ENCODE peak calls at places on chromosomes 16 and 17, in five cellular contexts. One of them, this sample, is unnamed.

GRCh38 chr17:30344283-30345088 is 10.6 kb upstream of the TMIGD1 start:
- DNase-seq in GM12892: no peak
- DNase-seq in prostate gland: peak
- DNase-seq in stomach: peak
- DNase-seq in HCT116: no peak
- DNase-seq in this sample: no peak

GRCh38 chr17:41683441-41684007 is 5.2 kb upstream of the EIF1 start:
- DNase-seq in prostate gland: no peak
- DNase-seq in stomach: no peak
- DNase-seq in HCT116: no peak
- DNase-seq in GM12892: no peak
- DNase-seq in this sample: no peak

GRCh38 chr17:13002761-13003453 is 14.9 kb downstream of the ELAC2 start:
- DNase-seq in GM12892: no peak
- DNase-seq in stomach: peak
- DNase-seq in prostate gland: peak
- DNase-seq in HCT116: peak
- DNase-seq in this sample: peak

GRCh38 chr17:48555183-48555615 is 10.3 kb upstream of the HOXB2 start:
- DNase-seq in GM12892: no peak
- DNase-seq in stomach: no peak
- DNase-seq in prostate gland: peak
- DNase-seq in HCT116: no peak
- DNase-seq in this sample: no peak

GRCh38 chr16:74568961-74569631 is 37.8 kb downstream of the GLG1 start:
- DNase-seq in stomach: no peak
- DNase-seq in GM12892: no peak
- DNase-seq in prostate gland: no peak
- DNase-seq in HCT116: no peak
- DNase-seq in this sample: no peak

GRCh38 chr17:72927146-72927545 is 165.3 kb downstream of the SLC39A11 start:
- DNase-seq in GM12892: no peak
- DNase-seq in prostate gland: no peak
- DNase-seq in HCT116: no peak
- DNase-seq in stomach: no peak
- DNase-seq in this sample: no peak

GRCh38 chr16:55018881-55019280 is 88.2 kb downstream of the IRX5 start:
- DNase-seq in HCT116: no peak
- DNase-seq in GM12892: no peak
- DNase-seq in prostate gland: no peak
- DNase-seq in stomach: no peak
- DNase-seq in this sample: no peak

GRCh38 chr17:45895304-45895968 is 1.1 kb downstream of the MAPT start:
- DNase-seq in prostate gland: no peak
- DNase-seq in HCT116: no peak
- DNase-seq in stomach: no peak
- DNase-seq in GM12892: no peak
- DNase-seq in this sample: no peak

GRCh38 chr17:8862213-8863056 is 5.0 kb downstream of the PIK3R6 start:
- DNase-seq in stomach: no peak
- DNase-seq in HCT116: no peak
- DNase-seq in GM12892: no peak
- DNase-seq in prostate gland: no peak
- DNase-seq in this sample: peak

GRCh38 chr16:67865318-67865717 is 7.5 kb upstream of the EDC4 start:
- DNase-seq in stomach: peak
- DNase-seq in GM12892: no peak
- DNase-seq in HCT116: no peak
- DNase-seq in prostate gland: no peak
- DNase-seq in this sample: no peak

GRCh38 chr16:12415072-12415471 is 388.6 kb downstream of the CPPED1 start:
- DNase-seq in GM12892: no peak
- DNase-seq in HCT116: no peak
- DNase-seq in stomach: no peak
- DNase-seq in prostate gland: no peak
- DNase-seq in this sample: no peak

DNA sequence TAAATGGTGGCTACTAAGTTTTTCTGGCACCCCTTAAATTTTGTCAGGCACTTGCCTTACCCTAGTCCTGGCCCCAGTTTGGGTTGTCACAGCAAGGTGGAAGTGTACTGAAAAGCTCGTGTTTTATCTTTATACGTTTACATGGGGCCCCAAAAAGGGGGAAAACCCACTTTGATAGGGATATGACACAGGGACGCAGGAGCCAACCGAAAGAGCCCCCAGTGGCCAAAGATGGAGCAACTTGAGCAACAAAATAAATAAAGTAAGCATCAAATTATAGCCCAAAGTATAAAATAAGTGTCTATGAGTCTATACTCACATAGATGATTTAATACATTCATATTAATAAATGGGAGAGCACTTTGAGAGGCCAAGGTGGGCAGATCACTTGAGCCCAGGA is 5.0 kb upstream of the CETP start:
- DNase-seq in stomach: no peak
- DNase-seq in prostate gland: no peak
- DNase-seq in GM12892: no peak
- DNase-seq in HCT116: no peak
- DNase-seq in this sample: no peak
- TF ChIP-seq POLR2AphosphoS5 in stomach: no peak
- TF ChIP-seq POLR2AphosphoS5 in prostate gland: no peak
- TF ChIP-seq POLR2AphosphoS5 in GM12892: no peak
- TF ChIP-seq POLR2AphosphoS5 in HCT116: no peak
- TF ChIP-seq POLR2AphosphoS5 in this sample: no peak

GRCh38 chr17:76371656-76372628 is 12.5 kb upstream of the SPHK1 start:
- DNase-seq in GM12892: no peak
- DNase-seq in stomach: no peak
- DNase-seq in prostate gland: no peak
- DNase-seq in HCT116: no peak
- DNase-seq in this sample: no peak

GRCh38 chr17:76367647-76368046 is 13.9 kb upstream of the PRPSAP1 start:
- DNase-seq in stomach: no peak
- DNase-seq in GM12892: no peak
- DNase-seq in HCT116: no peak
- DNase-seq in prostate gland: no peak
- DNase-seq in this sample: no peak

GRCh38 chr17:76369804-76370203 is 14.6 kb upstream of the SPHK1 start:
- DNase-seq in stomach: no peak
- DNase-seq in prostate gland: no peak
- DNase-seq in HCT116: no peak
- DNase-seq in GM12892: no peak
- DNase-seq in this sample: no peak

GRCh38 chr17:76368545-76368944 is 14.8 kb upstream of the PRPSAP1 start:
- DNase-seq in GM12892: no peak
- DNase-seq in prostate gland: no peak
- DNase-seq in stomach: no peak
- DNase-seq in HCT116: no peak
- DNase-seq in this sample: no peak

DNA sequence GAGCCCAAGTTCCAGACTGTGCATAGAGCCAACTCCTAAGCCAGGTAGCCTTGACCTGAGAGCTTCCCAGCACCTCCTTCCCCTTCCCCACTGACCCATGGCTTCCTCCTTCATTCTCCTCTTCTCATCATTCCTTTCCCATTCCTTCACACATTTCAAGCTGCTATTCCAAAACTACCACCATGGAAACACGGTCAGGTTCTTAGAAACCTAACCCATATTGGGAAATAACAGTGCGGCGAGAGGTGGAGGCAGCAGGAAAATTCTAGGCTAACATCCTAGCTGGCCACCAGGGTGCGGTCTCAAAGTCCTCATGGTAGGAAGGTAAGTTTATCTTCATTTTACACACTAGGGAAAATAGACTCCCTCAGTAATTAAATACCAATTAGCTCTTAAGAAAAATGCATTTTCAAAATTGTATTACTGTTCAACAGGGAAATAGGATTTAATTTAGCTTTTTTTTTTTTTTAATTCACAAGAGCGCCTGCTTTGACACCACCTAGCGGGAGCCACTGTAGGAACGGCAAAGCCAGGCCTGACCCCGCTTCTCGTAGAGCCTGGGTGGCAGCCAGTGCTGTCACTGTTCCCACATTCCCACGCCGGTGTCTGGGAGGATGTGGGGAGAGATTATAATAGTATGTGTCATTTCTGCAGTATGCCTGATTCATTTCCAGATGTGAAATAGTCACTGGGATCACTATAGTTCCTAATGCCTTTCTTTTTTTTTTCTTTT is 14.0 kb upstream of the SPHK1 start:
- DNase-seq in GM12892: no peak
- DNase-seq in stomach: peak
- DNase-seq in HCT116: no peak
- DNase-seq in prostate gland: peak
- DNase-seq in this sample: no peak
- TF ChIP-seq POLR2AphosphoS5 in GM12892: no peak
- TF ChIP-seq POLR2AphosphoS5 in stomach: no peak
- TF ChIP-seq POLR2AphosphoS5 in HCT116: no peak
- TF ChIP-seq POLR2AphosphoS5 in prostate gland: peak
- TF ChIP-seq POLR2AphosphoS5 in this sample: peak

GRCh38 chr16:89104303-89104702 is 10.7 kb downstream of the ACSF3 start:
- DNase-seq in GM12892: no peak
- DNase-seq in stomach: no peak
- DNase-seq in HCT116: no peak
- DNase-seq in prostate gland: no peak
- DNase-seq in this sample: no peak
- TF ChIP-seq POLR2AphosphoS5 in GM12892: no peak
- TF ChIP-seq POLR2AphosphoS5 in stomach: no peak
- TF ChIP-seq POLR2AphosphoS5 in HCT116: no peak
- TF ChIP-seq POLR2AphosphoS5 in prostate gland: no peak
- TF ChIP-seq POLR2AphosphoS5 in this sample: no peak

GRCh38 chr17:75039238-75039637 is 7.5 kb downstream of the ATP5PD start:
- DNase-seq in HCT116: no peak
- DNase-seq in prostate gland: no peak
- DNase-seq in stomach: no peak
- DNase-seq in GM12892: no peak
- DNase-seq in this sample: no peak

GRCh38 chr17:75032896-75033294 is 13.9 kb downstream of the ATP5PD start:
- DNase-seq in HCT116: no peak
- DNase-seq in stomach: no peak
- DNase-seq in prostate gland: no peak
- DNase-seq in GM12892: no peak
- DNase-seq in this sample: no peak

GRCh38 chr17:75033346-75034235 is 13.2 kb downstream of the ATP5PD start:
- DNase-seq in HCT116: peak
- DNase-seq in GM12892: peak
- DNase-seq in prostate gland: peak
- DNase-seq in stomach: peak
- DNase-seq in this sample: peak

GRCh38 chr17:75034236-75034908 is 12.4 kb downstream of the ATP5PD start:
- DNase-seq in stomach: peak
- DNase-seq in GM12892: peak
- DNase-seq in prostate gland: peak
- DNase-seq in HCT116: peak
- DNase-seq in this sample: peak

GRCh38 chr17:75036643-75037268 is 10.0 kb downstream of the ATP5PD start:
- DNase-seq in stomach: peak
- DNase-seq in prostate gland: peak
- DNase-seq in GM12892: no peak
- DNase-seq in HCT116: peak
- DNase-seq in this sample: peak
- TF ChIP-seq POLR2AphosphoS5 in stomach: no peak
- TF ChIP-seq POLR2AphosphoS5 in prostate gland: peak
- TF ChIP-seq POLR2AphosphoS5 in GM12892: no peak
- TF ChIP-seq POLR2AphosphoS5 in HCT116: no peak
- TF ChIP-seq POLR2AphosphoS5 in this sample: peak

GRCh38 chr17:51260237-51260959 is at the start of gene UTP18:
- DNase-seq in HCT116: peak
- DNase-seq in GM12892: peak
- DNase-seq in prostate gland: peak
- DNase-seq in stomach: peak
- DNase-seq in this sample: peak

GRCh38 chr17:51258756-51259573 is 884 bp downstream of the MBTD1 start:
- DNase-seq in prostate gland: peak
- DNase-seq in HCT116: no peak
- DNase-seq in stomach: no peak
- DNase-seq in GM12892: no peak
- DNase-seq in this sample: no peak

GRCh38 chr17:51260960-51261958 is 913 bp downstream of the UTP18 start:
- DNase-seq in stomach: peak
- DNase-seq in HCT116: peak
- DNase-seq in prostate gland: peak
- DNase-seq in GM12892: peak
- DNase-seq in this sample: peak

GRCh38 chr17:51257150-51258081 is 2.4 kb downstream of the MBTD1 start:
- DNase-seq in prostate gland: no peak
- DNase-seq in GM12892: no peak
- DNase-seq in HCT116: no peak
- DNase-seq in stomach: no peak
- DNase-seq in this sample: no peak

GRCh38 chr17:51259574-51260236 is at the start of gene MBTD1:
- DNase-seq in GM12892: peak
- DNase-seq in HCT116: peak
- DNase-seq in prostate gland: peak
- DNase-seq in stomach: peak
- DNase-seq in this sample: peak
- TF ChIP-seq POLR2AphosphoS5 in GM12892: no peak
- TF ChIP-seq POLR2AphosphoS5 in HCT116: no peak
- TF ChIP-seq POLR2AphosphoS5 in prostate gland: no peak
- TF ChIP-seq POLR2AphosphoS5 in stomach: peak
- TF ChIP-seq POLR2AphosphoS5 in this sample: peak

GRCh38 chr16:86490859-86491642 is 19.3 kb upstream of the FOXF1 start:
- DNase-seq in prostate gland: no peak
- DNase-seq in GM12892: no peak
- DNase-seq in stomach: no peak
- DNase-seq in HCT116: no peak
- DNase-seq in this sample: no peak
- TF ChIP-seq POLR2AphosphoS5 in prostate gland: no peak
- TF ChIP-seq POLR2AphosphoS5 in GM12892: no peak
- TF ChIP-seq POLR2AphosphoS5 in stomach: peak
- TF ChIP-seq POLR2AphosphoS5 in HCT116: no peak
- TF ChIP-seq POLR2AphosphoS5 in this sample: no peak